ENCODE peak calls at places on chromosomes 6 and 20, in five cellular contexts. G is uterus, K is dorsolateral prefrontal cortex, V is HuH-7.5, D is adipocyte. H is an unnamed sample.

GRCh38 chr6:28807682-28808280 is 116.0 kb downstream of the TRIM27 start:
- DNase-seq in G (no peak), K (no peak), V (no peak), D (peak), H (no peak)

GRCh38 chr6:23633986-23634385 is 492.0 kb upstream of the NRSN1 start:
- DNase-seq in G (no peak), K (peak), V (no peak), D (no peak), H (no peak)

GRCh38 chr6:128062882-128063603 is 162.2 kb upstream of the THEMIS start:
- DNase-seq in G (no peak), K (no peak), V (peak), D (no peak), H (no peak)

GRCh38 chr6:159487636-159488035 is 205.4 kb downstream of the SOD2 start:
- DNase-seq in G (no peak), K (no peak), V (no peak), D (peak), H (no peak)

GRCh38 chr6:48689498-48689897 is 578.5 kb upstream of the PTCHD4 start:
- DNase-seq in G (no peak), K (no peak), V (no peak), D (no peak), H (no peak)

GRCh38 chr6:81734081-81734480 is 18.4 kb downstream of the TENT5A start:
- DNase-seq in G (no peak), K (no peak), V (no peak), D (no peak), H (no peak)

GRCh38 chr20:12947691-12948090 is 61.1 kb upstream of the SPTLC3 start:
- DNase-seq in G (no peak), K (no peak), V (no peak), D (no peak), H (no peak)

GRCh38 chr6:28393912-28394662 is 5.5 kb downstream of the ZSCAN12 start:
- DNase-seq in G (no peak), K (no peak), V (no peak), D (peak), H (no peak)

GRCh38 chr20:5191829-5192569 is 65.2 kb downstream of the CDS2 start:
- DNase-seq in G (peak), K (no peak), V (peak), D (peak), H (no peak)

H was measured in tibial nerve.